ENCODE peak calls at places on chromosomes 16 and 17, in four cellular contexts. One of them, this sample, is unnamed.

GRCh38 chr16:89691986-89692569 is 5.6 kb downstream of the CDK10 start:
- DNase-seq in astrocyte of the cerebellum: no peak
- DNase-seq in CD4-positive, alpha-beta T cell: no peak
- DNase-seq in psoas muscle: no peak
- DNase-seq in this sample: no peak

GRCh38 chr16:72210571-72210970 is 38.6 kb upstream of the PMFBP1 start:
- DNase-seq in astrocyte of the cerebellum: no peak
- DNase-seq in psoas muscle: no peak
- DNase-seq in CD4-positive, alpha-beta T cell: no peak
- DNase-seq in this sample: no peak

GRCh38 chr17:1087381-1088241 is 90.7 kb downstream of the TIMM22 start:
- DNase-seq in astrocyte of the cerebellum: no peak
- DNase-seq in psoas muscle: peak; percentile 78
- DNase-seq in CD4-positive, alpha-beta T cell: no peak
- DNase-seq in this sample: no peak

GRCh38 chr16:77344306-77344705 is 90.5 kb downstream of the ADAMTS18 start:
- DNase-seq in psoas muscle: no peak
- DNase-seq in astrocyte of the cerebellum: peak; percentile 20
- DNase-seq in CD4-positive, alpha-beta T cell: no peak
- DNase-seq in this sample: no peak

GRCh38 chr17:10737168-10737622 is 7.4 kb upstream of the TMEM220 start:
- DNase-seq in astrocyte of the cerebellum: peak; percentile 44
- DNase-seq in CD4-positive, alpha-beta T cell: peak; percentile 7
- DNase-seq in psoas muscle: peak; percentile 69
- DNase-seq in this sample: no peak

GRCh38 chr16:3127745-3128144 is 7.1 kb upstream of the ZNF213 start:
- DNase-seq in psoas muscle: no peak
- DNase-seq in astrocyte of the cerebellum: no peak
- DNase-seq in CD4-positive, alpha-beta T cell: no peak
- DNase-seq in this sample: no peak

GRCh38 chr16:69367980-69368379 is 16.4 kb upstream of the TMED6 start:
- DNase-seq in CD4-positive, alpha-beta T cell: no peak
- DNase-seq in psoas muscle: no peak
- DNase-seq in astrocyte of the cerebellum: no peak
- DNase-seq in this sample: no peak

GRCh38 chr17:8320990-8321389 is 10.9 kb downstream of the ARHGEF15 start:
- DNase-seq in CD4-positive, alpha-beta T cell: no peak
- DNase-seq in psoas muscle: no peak
- DNase-seq in astrocyte of the cerebellum: no peak
- DNase-seq in this sample: no peak

GRCh38 chr17:21253646-21254441 is 634 bp upstream of the NATD1 start:
- DNase-seq in psoas muscle: no peak
- DNase-seq in astrocyte of the cerebellum: no peak
- DNase-seq in CD4-positive, alpha-beta T cell: no peak
- DNase-seq in this sample: no peak

GRCh38 chr17:68089881-68090280 is 54.3 kb downstream of the KPNA2 start:
- DNase-seq in CD4-positive, alpha-beta T cell: no peak
- DNase-seq in astrocyte of the cerebellum: no peak
- DNase-seq in psoas muscle: no peak
- DNase-seq in this sample: no peak

GRCh38 chr17:69719474-69720048 is 305.1 kb downstream of the MAP2K6 start:
- DNase-seq in astrocyte of the cerebellum: no peak
- DNase-seq in CD4-positive, alpha-beta T cell: no peak
- DNase-seq in psoas muscle: no peak
- DNase-seq in this sample: no peak